ENCODE peak calls at places on chromosomes 4 and X, in eight cellular contexts. F, E, J, A, K, G, I and S are unnamed samples.

GRCh38 chrX:119398974-119399771 is at the start of gene SLC25A43:
- DNase-seq in F (no peak), E (no peak), J (peak; percentile 45), A (peak; percentile 19), K (peak; percentile 44), G (peak; percentile 22), I (peak; percentile 46), S (peak; percentile 31)

GRCh38 chrX:114267127-114267526 is 316.8 kb upstream of the HTR2C start:
- DNase-seq in F (no peak), E (no peak), J (no peak), A (no peak), K (no peak), G (no peak), I (no peak), S (no peak)

GRCh38 chr4:150315175-150315574 is 236.9 kb downstream of the DCLK2 start:
- DNase-seq in F (no peak), E (no peak), J (no peak), A (no peak), K (no peak), G (no peak), I (peak; percentile 74), S (no peak)

GRCh38 chrX:105635794-105636193 is 186.5 kb upstream of the NRK start:
- DNase-seq in F (no peak), E (no peak), J (peak; percentile 81), A (no peak), K (no peak), G (no peak), I (peak; percentile 13), S (no peak)

GRCh38 chrX:318739-319578 is at the start of gene GTPBP6:
- DNase-seq in F (peak; percentile 100), E (peak; percentile 99), J (peak; percentile 97), A (peak; percentile 100), K (peak; percentile 99), G (peak; percentile 99), I (peak; percentile 100), S (peak; percentile 100)

GRCh38 chrX:136162827-136163427 is 15.6 kb downstream of the FHL1 start:
- DNase-seq in F (no peak), E (no peak), J (peak; percentile 82), A (peak; percentile 36), K (peak; percentile 55), G (no peak), I (peak; percentile 71), S (peak; percentile 54)

GRCh38 chrX:149259241-149259640 is 245.9 kb downstream of the IDS start:
- DNase-seq in F (no peak), E (no peak), J (peak; percentile 15), A (no peak), K (no peak), G (no peak), I (no peak), S (no peak)

GRCh38 chr4:53711916-53712315 is 120.6 kb upstream of the LNX1 start:
- DNase-seq in F (no peak), E (no peak), J (no peak), A (no peak), K (no peak), G (no peak), I (no peak), S (no peak)

GRCh38 chr4:147110968-147111367 is 165.3 kb upstream of the TTC29 start:
- DNase-seq in F (no peak), E (no peak), J (peak; percentile 43), A (no peak), K (no peak), G (no peak), I (no peak), S (no peak)

GRCh38 chr4:181225616-181226261 is 1017.5 kb upstream of the TENM3 start:
- DNase-seq in F (no peak), E (no peak), J (no peak), A (peak; percentile 63), K (no peak), G (no peak), I (peak; percentile 52), S (no peak)

GRCh38 chr4:78748361-78748760 is 27.8 kb upstream of the BMP2K start:
- DNase-seq in F (no peak), E (no peak), J (no peak), A (no peak), K (no peak), G (no peak), I (peak; percentile 9), S (no peak)

GRCh38 chr4:183182873-183183725 is 84.0 kb downstream of the WWC2 start:
- DNase-seq in F (no peak), E (no peak), J (peak; percentile 64), A (peak; percentile 21), K (peak; percentile 17), G (no peak), I (peak; percentile 97), S (no peak)

GRCh38 chrX:152480269-152481212 is 29.4 kb upstream of the GABRA3 start:
- DNase-seq in F (no peak), E (no peak), J (no peak), A (no peak), K (no peak), G (no peak), I (peak; percentile 8), S (no peak)

GRCh38 chr4:108193891-108194672 is 25.4 kb upstream of the LEF1 start:
- DNase-seq in F (no peak), E (no peak), J (no peak), A (no peak), K (no peak), G (no peak), I (peak; percentile 95), S (no peak)

GRCh38 chr4:165723051-165723805 is 149.8 kb upstream of the TLL1 start:
- DNase-seq in F (no peak), E (no peak), J (peak; percentile 32), A (no peak), K (no peak), G (no peak), I (no peak), S (no peak)

GRCh38 chrX:128973033-128973432 is 550.3 kb downstream of the SMARCA1 start:
- DNase-seq in F (no peak), E (no peak), J (no peak), A (no peak), K (no peak), G (no peak), I (no peak), S (no peak)

GRCh38 chr4:75432683-75433082 is 81.5 kb downstream of the RCHY1 start:
- DNase-seq in F (no peak), E (no peak), J (peak; percentile 43), A (no peak), K (no peak), G (no peak), I (peak; percentile 81), S (no peak)

GRCh38 chrX:119999087-119999634 is 55.6 kb upstream of the NKAP start:
- DNase-seq in F (no peak), E (no peak), J (no peak), A (no peak), K (no peak), G (no peak), I (peak; percentile 55), S (no peak)

GRCh38 chr4:158410272-158410671 is 111.4 kb upstream of the RXFP1 start:
- DNase-seq in F (no peak), E (no peak), J (peak; percentile 45), A (no peak), K (no peak), G (no peak), I (peak; percentile 21), S (no peak)

GRCh38 chr4:99461623-99462401 is 26.7 kb upstream of the ADH7 start:
- DNase-seq in F (no peak), E (no peak), J (no peak), A (no peak), K (no peak), G (no peak), I (no peak), S (no peak)

GRCh38 chr4:19791422-19792113 is 460.1 kb upstream of the SLIT2 start:
- DNase-seq in F (no peak), E (no peak), J (peak; percentile 52), A (no peak), K (no peak), G (no peak), I (peak; percentile 4), S (no peak)

GRCh38 chr4:139691-140090 is 15.4 kb downstream of the ZNF718 start:
- DNase-seq in F (no peak), E (no peak), J (no peak), A (no peak), K (no peak), G (no peak), I (peak; percentile 59), S (no peak)

GRCh38 chrX:53458082-53458481 is 23.9 kb upstream of the HSD17B10 start:
- DNase-seq in F (no peak), E (no peak), J (peak; percentile 9), A (no peak), K (no peak), G (no peak), I (no peak), S (no peak)

GRCh38 chr4:88610771-88611170 is 18.5 kb downstream of the HERC3 start:
- DNase-seq in F (no peak), E (peak; percentile 38), J (no peak), A (peak; percentile 57), K (peak; percentile 56), G (no peak), I (no peak), S (peak; percentile 63)
- H3K4me1 ChIP-seq in F (peaks cover 14% of the 10 kb centered on the region), E (peaks cover 28% of the 10 kb centered on the region), J (peaks cover 59% of the 10 kb centered on the region), A (peaks cover 9% of the 10 kb centered on the region), K (peaks cover 62% of the 10 kb centered on the region), G (peaks cover 5% of the 10 kb centered on the region), I (peaks cover 13% of the 10 kb centered on the region), S (peaks cover 80% of the 10 kb centered on the region)

DNA sequence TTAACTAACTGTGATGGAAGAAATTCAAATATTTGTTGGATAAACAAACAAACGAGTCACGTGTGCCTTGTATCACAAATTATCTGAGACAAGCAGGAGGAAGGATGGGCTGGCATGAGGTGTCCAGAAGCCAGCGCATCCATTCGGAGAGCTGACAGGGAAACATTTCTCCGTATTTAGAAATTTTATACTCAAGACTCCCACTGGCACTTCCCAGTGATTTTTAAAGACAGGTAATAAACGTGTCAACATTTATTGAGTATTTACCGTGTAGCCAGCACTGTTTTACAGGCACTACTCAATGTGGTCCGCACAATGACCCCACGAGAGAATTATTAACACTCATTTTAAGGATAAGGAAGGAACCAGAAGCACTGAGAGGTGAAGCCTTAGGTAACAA is 23.2 kb downstream of the GEMIN8 start:
- DNase-seq in F (no peak), E (no peak), J (no peak), A (no peak), K (no peak), G (no peak), I (no peak), S (no peak)
- H3K4me3 ChIP-seq in F (no peak overlapping the region), E (no peak overlapping the region), J (no peak overlapping the region), A (no peak overlapping the region), K (no peak overlapping the region), G (no peak overlapping the region), I (no peak overlapping the region), S (no peak overlapping the region)

DNA sequence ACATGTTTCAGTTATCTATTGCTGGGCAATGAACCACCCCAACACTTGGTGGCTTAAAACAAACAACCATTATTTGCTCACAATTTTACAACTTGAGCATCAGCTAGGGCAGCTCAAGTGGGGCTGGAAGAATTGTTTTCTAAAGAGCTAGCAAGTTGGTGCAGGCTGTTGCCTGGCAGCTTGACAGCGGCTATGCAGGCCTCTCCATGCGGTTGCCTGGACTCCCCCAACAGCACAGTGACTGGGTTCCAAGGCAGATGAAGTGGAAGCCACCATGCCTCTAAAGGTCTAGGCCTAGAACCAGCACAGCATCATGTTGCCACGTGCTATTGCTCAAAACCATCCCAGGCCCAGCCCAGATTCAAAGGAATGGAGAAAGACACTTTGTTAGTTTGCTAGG is 114.8 kb downstream of the BCOR start:
- DNase-seq in F (peak; percentile 39), E (no peak), J (peak; percentile 3), A (no peak), K (no peak), G (no peak), I (no peak), S (no peak)
- TF ChIP-seq CTCF in F (no peak), E (no peak), J (no peak), A (no peak), K (no peak), G (no peak), I (no peak), S (no peak)

GRCh38 chr4:153523171-153523757 is 57.1 kb downstream of the TMEM131L start:
- DNase-seq in F (no peak), E (no peak), J (no peak), A (no peak), K (no peak), G (no peak), I (no peak), S (no peak)
- H3K4me1 ChIP-seq in F (no peaks in the 10 kb centered on the region), E (peaks cover 28% of the 10 kb centered on the region), J (no peaks in the 10 kb centered on the region), A (no peaks in the 10 kb centered on the region), K (peaks cover 99% of the 10 kb centered on the region), G (peaks cover 26% of the 10 kb centered on the region), I (peaks cover 39% of the 10 kb centered on the region), S (peaks cover 56% of the 10 kb centered on the region)